ENCODE peak calls at places on chromosomes 7 and 10, in four cellular contexts. T, X, D and A are unnamed samples.

GRCh38 chr7:32957326-32958045 is at the start of gene FKBP9:
- DNase-seq in T (peak; percentile 53), X (peak; percentile 95), D (peak; percentile 83), A (peak; percentile 96)

GRCh38 chr10:58868736-58869435 is 307.6 kb upstream of the PHYHIPL start:
- DNase-seq in T (peak; percentile 27), X (no peak), D (no peak), A (no peak)

GRCh38 chr7:17289074-17289665 is 9.3 kb upstream of the AHR start:
- DNase-seq in T (peak; percentile 36), X (no peak), D (no peak), A (no peak)

GRCh38 chr10:34723746-34724145 is 91.3 kb downstream of the PARD3 start:
- DNase-seq in T (peak; percentile 73), X (no peak), D (peak; percentile 33), A (peak; percentile 80)

GRCh38 chr10:28317735-28318134 is 14.9 kb upstream of the MPP7 start:
- DNase-seq in T (no peak), X (no peak), D (no peak), A (no peak)

GRCh38 chr7:2503056-2503941 is 16.3 kb upstream of the LFNG start:
- DNase-seq in T (no peak), X (no peak), D (no peak), A (no peak)

GRCh38 chr7:4861673-4862072 is at the start of gene PAPOLB:
- DNase-seq in T (no peak), X (no peak), D (no peak), A (no peak)

GRCh38 chr10:16597656-16598055 is 76.0 kb upstream of the C1QL3 start:
- DNase-seq in T (peak; percentile 60), X (no peak), D (no peak), A (no peak)

GRCh38 chr10:111130471-111130870 is 53.6 kb downstream of the ADRA2A start:
- DNase-seq in T (no peak), X (no peak), D (no peak), A (no peak)